ENCODE peak calls at places on chromosomes 12 and 14, in eight cellular contexts. Q, R, C, F, K, A, G and Y are unnamed samples. For H3K4me1, the result is how much of the 10 kb centered on the place peaks cover.

GRCh38 chr12:29066061-29066588 is 83.0 kb upstream of the FAR2 start:
- DNase-seq in Q (no peak), R (no peak), C (peak), F (no peak), K (no peak), A (no peak), G (no peak), Y (no peak)

GRCh38 chr12:29148958-29149690 is at the start of gene FAR2:
- DNase-seq in Q (peak), R (no peak), C (peak), F (no peak), K (peak), A (peak), G (peak), Y (no peak)

GRCh38 chr14:64704145-64704742 is at the start of gene PLEKHG3:
- DNase-seq in Q (peak), R (peak), C (peak), F (no peak), K (peak), A (peak), G (peak), Y (no peak)

GRCh38 chr12:114168061-114168460 is 201.9 kb upstream of the RBM19 start:
- DNase-seq in Q (no peak), R (no peak), C (no peak), F (no peak), K (no peak), A (no peak), G (no peak), Y (no peak)

GRCh38 chr12:75636607-75637006 is 125.2 kb upstream of the KRR1 start:
- DNase-seq in Q (no peak), R (no peak), C (no peak), F (no peak), K (no peak), A (no peak), G (no peak), Y (no peak)

GRCh38 chr14:33568935-33569579 is 381.8 kb downstream of the EGLN3 start:
- DNase-seq in Q (no peak), R (no peak), C (peak), F (no peak), K (no peak), A (no peak), G (no peak), Y (no peak)

GRCh38 chr12:65074932-65075331 is 46.2 kb downstream of the WIF1 start:
- DNase-seq in Q (no peak), R (no peak), C (no peak), F (no peak), K (peak), A (no peak), G (peak), Y (no peak)

GRCh38 chr12:54549774-54550451 is 512 bp downstream of the PDE1B start:
- DNase-seq in Q (no peak), R (no peak), C (peak), F (no peak), K (peak), A (no peak), G (no peak), Y (no peak)

GRCh38 chr14:99327458-99328250 is 55.7 kb upstream of the BCL11B start:
- DNase-seq in Q (no peak), R (no peak), C (peak), F (no peak), K (peak), A (no peak), G (no peak), Y (no peak)

GRCh38 chr12:3527736-3528135 is 36.7 kb downstream of the PRMT8 start:
- DNase-seq in Q (no peak), R (no peak), C (no peak), F (no peak), K (no peak), A (no peak), G (no peak), Y (no peak)

GRCh38 chr12:20555771-20556170 is 139.4 kb upstream of the SLCO1C1 start:
- DNase-seq in Q (no peak), R (no peak), C (no peak), F (no peak), K (no peak), A (no peak), G (no peak), Y (no peak)

GRCh38 chr12:26699237-26699636 is 133.8 kb downstream of the ITPR2 start:
- DNase-seq in Q (no peak), R (no peak), C (peak), F (no peak), K (no peak), A (no peak), G (no peak), Y (no peak)

GRCh38 chr12:110107369-110108281 is 16.5 kb upstream of the IFT81 start:
- DNase-seq in Q (no peak), R (no peak), C (peak), F (no peak), K (no peak), A (peak), G (peak), Y (no peak)

GRCh38 chr12:100539209-100539608 is 34.3 kb upstream of the GAS2L3 start:
- DNase-seq in Q (no peak), R (no peak), C (peak), F (no peak), K (peak), A (no peak), G (peak), Y (peak)

GRCh38 chr12:27651201-27651600 is 45.0 kb upstream of the REP15 start:
- DNase-seq in Q (no peak), R (no peak), C (peak), F (no peak), K (no peak), A (no peak), G (no peak), Y (no peak)

GRCh38 chr12:72493390-72493789 is 221.2 kb downstream of the TRHDE start:
- DNase-seq in Q (no peak), R (no peak), C (no peak), F (no peak), K (no peak), A (no peak), G (no peak), Y (no peak)

GRCh38 chr14:63781686-63782085 is 53.8 kb upstream of the SGPP1 start:
- DNase-seq in Q (no peak), R (no peak), C (no peak), F (no peak), K (no peak), A (no peak), G (peak), Y (no peak)

GRCh38 chr12:120474092-120474960 is 4.8 kb upstream of the SRSF9 start:
- DNase-seq in Q (no peak), R (peak), C (peak), F (no peak), K (peak), A (peak), G (peak), Y (no peak)

GRCh38 chr14:23151342-23151741 is 32.1 kb downstream of the SLC7A8 start:
- DNase-seq in Q (no peak), R (no peak), C (no peak), F (no peak), K (no peak), A (no peak), G (no peak), Y (no peak)
- H3K4me1 ChIP-seq in Q (under half), R (under half), C (under half), F (half or more), K (under half), A (under half), G (under half), Y (under half)

GRCh38 chr12:88578274-88578673 is 2.0 kb downstream of the KITLG start:
- DNase-seq in Q (no peak), R (no peak), C (peak), F (no peak), K (no peak), A (no peak), G (no peak), Y (no peak)
- H3K4me3 ChIP-seq in Q (no peak), R (peak), C (peak), F (peak), K (peak), A (peak), G (peak), Y (no peak)

GRCh38 chr12:55717397-55718007 is 1.7 kb downstream of the BLOC1S1 start:
- DNase-seq in Q (no peak), R (no peak), C (no peak), F (no peak), K (no peak), A (no peak), G (no peak), Y (no peak)
- H3K4me1 ChIP-seq in Q (under half), R (under half), C (half or more), F (half or more), K (under half), A (under half), G (half or more), Y (under half)

GRCh38 chr12:13101854-13102375 is 1.6 kb downstream of the GSG1 start:
- DNase-seq in Q (no peak), R (peak), C (peak), F (no peak), K (no peak), A (no peak), G (peak), Y (no peak)
- H3K4me3 ChIP-seq in Q (peak), R (peak), C (peak), F (peak), K (peak), A (peak), G (peak), Y (peak)

GRCh38 chr12:67276469-67276868 is 7.3 kb downstream of the CAND1 start:
- DNase-seq in Q (no peak), R (no peak), C (no peak), F (no peak), K (no peak), A (no peak), G (no peak), Y (no peak)

GRCh38 chr12:67279637-67280036 is 10.5 kb downstream of the CAND1 start:
- DNase-seq in Q (no peak), R (no peak), C (no peak), F (no peak), K (no peak), A (no peak), G (no peak), Y (no peak)

GRCh38 chr12:67274186-67274585 is 5.0 kb downstream of the CAND1 start:
- DNase-seq in Q (no peak), R (no peak), C (no peak), F (no peak), K (no peak), A (no peak), G (no peak), Y (no peak)

GRCh38 chr12:67271976-67272375 is 2.8 kb downstream of the CAND1 start:
- DNase-seq in Q (no peak), R (no peak), C (peak), F (no peak), K (no peak), A (no peak), G (no peak), Y (no peak)

DNA sequence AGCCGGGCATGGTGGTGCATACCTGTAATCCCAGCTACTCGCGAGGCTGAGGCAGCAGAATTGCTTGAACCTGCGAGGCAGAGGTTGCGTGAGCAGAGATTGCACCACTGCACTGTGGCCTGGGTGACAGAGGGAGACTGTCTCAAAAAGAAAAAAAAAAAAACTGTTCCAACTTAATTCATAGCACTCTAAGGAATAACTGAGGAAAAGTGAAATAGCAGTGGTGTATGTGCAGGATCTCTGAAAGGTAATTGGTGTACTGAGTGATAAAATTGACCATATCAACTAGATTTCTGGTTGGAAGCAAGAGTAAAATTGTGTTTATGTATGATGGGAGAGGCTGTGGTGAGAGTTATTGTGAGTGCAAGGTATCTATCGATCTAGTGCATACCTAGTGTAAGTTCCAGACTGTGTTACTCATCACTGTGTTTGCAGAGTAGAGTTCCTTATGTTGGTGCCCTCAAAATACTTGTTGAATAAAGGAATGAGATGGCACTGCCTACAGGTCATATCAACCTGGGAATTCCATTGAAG is 6.3 kb downstream of the CAND1 start:
- DNase-seq in Q (no peak), R (no peak), C (peak), F (no peak), K (no peak), A (no peak), G (no peak), Y (no peak)
- H3K4me1 ChIP-seq in Q (half or more), R (under half), C (half or more), F (half or more), K (under half), A (under half), G (half or more), Y (under half)

DNA sequence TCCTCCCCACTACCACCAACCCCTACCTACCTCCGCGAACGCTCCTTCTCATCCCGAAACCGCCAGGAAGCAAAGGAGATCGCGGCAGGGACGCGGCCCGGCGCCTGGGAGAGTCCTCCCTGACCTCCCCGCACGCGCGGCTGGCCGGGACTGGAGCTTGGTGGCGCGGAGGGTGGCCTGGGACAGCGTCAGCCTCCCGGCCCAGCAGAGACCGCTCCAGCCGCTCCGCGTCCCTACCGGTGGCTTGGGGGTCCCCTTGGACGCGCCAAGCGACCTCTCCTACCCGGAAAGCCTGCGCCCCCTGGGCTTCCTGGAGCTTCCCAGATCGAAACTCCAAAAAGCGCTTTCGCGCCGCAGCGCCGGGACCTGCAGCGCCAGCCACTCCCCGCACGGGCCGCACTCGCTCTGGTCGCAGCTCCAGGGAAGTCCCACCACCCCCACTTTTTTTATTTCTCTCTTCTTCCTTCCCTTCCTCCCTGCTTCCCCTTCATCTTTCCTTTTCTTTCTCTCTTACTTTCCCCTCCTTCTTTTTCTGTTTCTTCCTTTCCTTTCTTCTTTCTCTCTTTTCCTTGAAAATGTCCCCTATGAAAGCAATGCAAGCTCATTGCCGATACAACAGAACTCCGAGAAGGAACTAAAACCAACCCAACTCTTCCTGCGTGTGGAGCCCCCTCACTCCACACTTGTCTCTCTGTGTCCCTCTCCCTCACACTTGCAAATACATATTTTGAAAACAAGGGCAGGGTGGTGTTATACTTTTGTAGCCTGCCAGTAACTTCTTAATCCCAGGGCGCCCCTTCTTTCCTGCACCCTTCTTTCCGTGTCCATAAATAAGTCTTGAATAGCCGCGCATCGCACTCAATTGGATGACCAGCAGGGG is 3.8 kb downstream of the DIO3 start:
- DNase-seq in Q (no peak), R (no peak), C (no peak), F (no peak), K (peak), A (no peak), G (peak), Y (no peak)
- H3K4me3 ChIP-seq in Q (no peak), R (no peak), C (peak), F (peak), K (peak), A (peak), G (peak), Y (peak)

DNA sequence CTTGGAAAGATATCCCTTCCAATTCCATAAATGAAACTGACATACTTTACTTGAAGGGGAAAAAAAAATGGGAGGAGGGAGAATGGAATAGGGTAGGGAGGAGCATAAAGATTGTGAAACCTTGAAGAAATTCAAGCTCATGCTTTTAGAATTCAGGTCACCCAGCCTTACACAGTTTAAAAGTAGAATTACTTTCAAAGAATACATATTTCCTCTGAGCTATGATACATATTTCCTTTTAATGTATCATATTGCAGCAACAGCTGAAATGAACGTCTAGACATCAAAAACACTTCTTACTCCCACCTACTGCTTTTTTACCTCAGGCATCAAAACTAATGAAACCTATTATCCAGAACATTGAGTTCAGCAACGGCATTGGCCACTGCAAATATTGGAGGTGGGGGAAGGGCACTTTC is 156.0 kb downstream of the MED13L start:
- DNase-seq in Q (no peak), R (no peak), C (peak), F (no peak), K (no peak), A (no peak), G (no peak), Y (no peak)
- H3K4me1 ChIP-seq in Q (under half), R (under half), C (half or more), F (half or more), K (half or more), A (under half), G (half or more), Y (under half)

DNA sequence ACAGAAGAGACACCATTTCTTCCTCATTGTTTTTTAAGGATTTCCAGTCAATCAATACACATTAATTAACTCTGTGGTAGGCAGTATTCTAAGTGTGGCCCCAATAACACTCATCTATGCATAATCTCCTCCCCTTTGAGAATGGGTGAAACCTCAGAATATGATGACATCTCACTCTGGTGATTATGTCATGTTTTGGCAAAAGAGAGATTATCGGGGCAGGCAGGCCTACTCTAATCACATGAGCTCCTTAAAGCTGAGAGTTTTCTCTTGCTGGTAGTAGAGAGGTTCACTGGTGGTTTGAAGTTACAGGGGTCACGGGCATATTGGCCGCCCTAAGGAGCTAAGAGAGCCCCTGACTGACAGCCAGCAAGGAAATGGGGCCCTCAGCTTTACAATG is 7.1 kb upstream of the LGMN start:
- DNase-seq in Q (no peak), R (no peak), C (no peak), F (no peak), K (no peak), A (no peak), G (no peak), Y (no peak)
- H3K4me3 ChIP-seq in Q (no peak), R (no peak), C (no peak), F (no peak), K (no peak), A (no peak), G (no peak), Y (no peak)

GRCh38 chr14:68934034-68934433 is 45.1 kb downstream of the ACTN1 start:
- DNase-seq in Q (no peak), R (no peak), C (no peak), F (no peak), K (no peak), A (no peak), G (no peak), Y (no peak)

GRCh38 chr14:68931474-68932051 is 47.5 kb downstream of the ACTN1 start:
- DNase-seq in Q (no peak), R (no peak), C (no peak), F (no peak), K (no peak), A (no peak), G (no peak), Y (no peak)

GRCh38 chr14:68931063-68931462 is 48.0 kb downstream of the ACTN1 start:
- DNase-seq in Q (no peak), R (no peak), C (no peak), F (no peak), K (no peak), A (no peak), G (no peak), Y (no peak)

GRCh38 chr14:68932219-68932618 is 46.9 kb downstream of the ACTN1 start:
- DNase-seq in Q (no peak), R (no peak), C (no peak), F (no peak), K (no peak), A (no peak), G (no peak), Y (no peak)

GRCh38 chr14:68932686-68933085 is 46.4 kb downstream of the ACTN1 start:
- DNase-seq in Q (no peak), R (no peak), C (no peak), F (no peak), K (no peak), A (no peak), G (no peak), Y (no peak)
- H3K4me1 ChIP-seq in Q (under half), R (under half), C (under half), F (half or more), K (under half), A (under half), G (half or more), Y (under half)